ENCODE peak calls at places on chromosomes 13 and 19, in ten cellular contexts. X is NCI-H526 treated with DMSO at 0.1 percent for 48 hours; G is effector CD4-positive, alpha-beta T cell; M is mesothelial cell of epicardium; J is transverse colon; O is AG08395; L is stimulated activated CD4-positive, alpha-beta T cell treated with anti-CD3 and anti-CD28 coated beads, Interleukin-1b, Interleukin-23, amount 100 ng/mL, for 4 hours; S is astrocyte of the hippocampus; Y is LoVo; H is PC-9. P is an unnamed sample.

GRCh38 chr13:73138967-73139491 is 80.2 kb downstream of the KLF5 start:
- DNase-seq in X (no peak), G (no peak), M (no peak), J (peak; percentile 23), O (no peak), L (no peak), S (no peak), Y (peak; percentile 80), H (peak; percentile 97), P (no peak)

GRCh38 chr13:26961890-26962615 is 201.5 kb upstream of the GPR12 start:
- DNase-seq in X (no peak), G (no peak), M (no peak), J (peak; percentile 82), O (no peak), L (no peak), S (no peak), Y (no peak), H (no peak), P (no peak)

GRCh38 chr19:1728816-1729567 is 24.3 kb upstream of the ONECUT3 start:
- DNase-seq in X (no peak), G (no peak), M (no peak), J (no peak), O (no peak), L (no peak), S (no peak), Y (no peak), H (no peak), P (no peak)

GRCh38 chr13:99376132-99376531 is 68.9 kb upstream of the GPR183 start:
- DNase-seq in X (no peak), G (no peak), M (no peak), J (no peak), O (no peak), L (no peak), S (no peak), Y (no peak), H (no peak), P (no peak)

GRCh38 chr19:29571181-29571580 is 34.9 kb upstream of the POP4 start:
- DNase-seq in X (no peak), G (no peak), M (no peak), J (no peak), O (no peak), L (no peak), S (no peak), Y (no peak), H (no peak), P (no peak)

GRCh38 chr13:73970413-73971055 is 163.7 kb downstream of the KLF12 start:
- DNase-seq in X (no peak), G (no peak), M (no peak), J (no peak), O (no peak), L (no peak), S (peak; percentile 13), Y (no peak), H (no peak), P (no peak)

GRCh38 chr13:34207334-34207733 is 389.4 kb downstream of the RFC3 start:
- DNase-seq in X (no peak), G (no peak), M (no peak), J (no peak), O (peak; percentile 87), L (no peak), S (peak; percentile 86), Y (no peak), H (no peak), P (peak; percentile 73)

GRCh38 chr19:1239796-1240737 is 1.5 kb upstream of the ATP5F1D start:
- DNase-seq in X (peak; percentile 38), G (peak; percentile 93), M (peak; percentile 96), J (peak; percentile 88), O (peak; percentile 99), L (peak; percentile 94), S (peak; percentile 97), Y (peak; percentile 87), H (peak; percentile 43), P (peak; percentile 89)

GRCh38 chr19:32061304-32061703 is 284.1 kb upstream of the ZNF507 start:
- DNase-seq in X (no peak), G (no peak), M (no peak), J (no peak), O (no peak), L (no peak), S (peak; percentile 39), Y (no peak), H (no peak), P (no peak)

GRCh38 chr19:42290523-42291436 is 11.2 kb upstream of the PRR19 start:
- DNase-seq in X (no peak), G (peak; percentile 62), M (no peak), J (no peak), O (no peak), L (peak; percentile 45), S (no peak), Y (no peak), H (no peak), P (peak; percentile 77)

GRCh38 chr13:112690242-112690943 is 555 bp downstream of the ATP11A start:
- DNase-seq in X (no peak), G (no peak), M (no peak), J (peak; percentile 38), O (peak; percentile 38), L (peak; percentile 22), S (peak; percentile 60), Y (no peak), H (no peak), P (no peak)

GRCh38 chr13:88153353-88153752 is 482.2 kb downstream of the SLITRK5 start:
- DNase-seq in X (no peak), G (no peak), M (no peak), J (no peak), O (no peak), L (no peak), S (no peak), Y (no peak), H (no peak), P (no peak)

GRCh38 chr13:85287528-85287927 is 511.7 kb downstream of the SLITRK6 start:
- DNase-seq in X (no peak), G (no peak), M (no peak), J (no peak), O (no peak), L (no peak), S (no peak), Y (no peak), H (no peak), P (no peak)

GRCh38 chr13:31225998-31226675 is 26.4 kb downstream of the B3GLCT start:
- DNase-seq in X (no peak), G (no peak), M (no peak), J (no peak), O (no peak), L (no peak), S (no peak), Y (no peak), H (no peak), P (no peak)

GRCh38 chr13:78393286-78393685 is 210.1 kb downstream of the POU4F1 start:
- DNase-seq in X (no peak), G (no peak), M (no peak), J (no peak), O (no peak), L (no peak), S (no peak), Y (no peak), H (no peak), P (no peak)

GRCh38 chr13:74134777-74135305 is 637 bp upstream of the KLF12 start:
- DNase-seq in X (peak; percentile 74), G (peak; percentile 64), M (peak; percentile 39), J (peak; percentile 75), O (peak; percentile 38), L (peak; percentile 51), S (peak; percentile 81), Y (peak; percentile 50), H (no peak), P (peak; percentile 82)

GRCh38 chr13:96540656-96541055 is 450.7 kb downstream of the HS6ST3 start:
- DNase-seq in X (no peak), G (no peak), M (no peak), J (no peak), O (no peak), L (no peak), S (no peak), Y (no peak), H (no peak), P (peak; percentile 87)

GRCh38 chr13:72804301-72804700 is 22.4 kb downstream of the PIBF1 start:
- DNase-seq in X (no peak), G (no peak), M (no peak), J (no peak), O (no peak), L (no peak), S (no peak), Y (no peak), H (no peak), P (no peak)

GRCh38 chr13:54449922-54450321 is 1421.3 kb downstream of the OLFM4 start:
- DNase-seq in X (peak; percentile 44), G (no peak), M (no peak), J (no peak), O (no peak), L (no peak), S (peak; percentile 1), Y (no peak), H (no peak), P (peak; percentile 54)

GRCh38 chr19:48330012-48330681 is 4.8 kb downstream of the EMP3 start:
- DNase-seq in X (peak; percentile 79), G (peak; percentile 82), M (peak; percentile 54), J (peak; percentile 89), O (no peak), L (peak; percentile 66), S (peak; percentile 86), Y (peak; percentile 90), H (no peak), P (peak; percentile 97)

GRCh38 chr19:5130371-5131030 is 161.6 kb downstream of the KDM4B start:
- DNase-seq in X (no peak), G (peak; percentile 59), M (no peak), J (peak; percentile 52), O (no peak), L (peak; percentile 19), S (no peak), Y (no peak), H (no peak), P (no peak)

GRCh38 chr19:28914173-28914572 is 298.8 kb downstream of the UQCRFS1 start:
- DNase-seq in X (no peak), G (no peak), M (no peak), J (no peak), O (no peak), L (no peak), S (no peak), Y (no peak), H (no peak), P (no peak)

GRCh38 chr19:49339364-49340068 is 4.3 kb downstream of the CD37 start:
- DNase-seq in X (peak; percentile 66), G (no peak), M (peak; percentile 75), J (peak; percentile 84), O (peak; percentile 94), L (no peak), S (peak; percentile 95), Y (peak; percentile 15), H (no peak), P (peak; percentile 95)

GRCh38 chr13:43057653-43058317 is 34.4 kb downstream of the DNAJC15 start:
- DNase-seq in X (no peak), G (peak; percentile 53), M (no peak), J (no peak), O (no peak), L (no peak), S (peak; percentile 62), Y (peak; percentile 61), H (no peak), P (peak; percentile 22)

GRCh38 chr13:41939403-41939802 is 21.5 kb downstream of the VWA8 start:
- DNase-seq in X (no peak), G (no peak), M (no peak), J (no peak), O (no peak), L (no peak), S (no peak), Y (no peak), H (no peak), P (no peak)

GRCh38 chr19:55655648-55656040 is 809 bp downstream of the U2AF2 start:
- DNase-seq in X (no peak), G (no peak), M (no peak), J (no peak), O (no peak), L (no peak), S (no peak), Y (no peak), H (no peak), P (no peak)

GRCh38 chr19:1183543-1184172 is 9.6 kb upstream of the SBNO2 start:
- DNase-seq in X (no peak), G (no peak), M (no peak), J (peak; percentile 62), O (no peak), L (no peak), S (peak; percentile 83), Y (peak; percentile 79), H (peak; percentile 93), P (no peak)

GRCh38 chr13:113618455-113618854 is 33.9 kb downstream of the TFDP1 start:
- DNase-seq in X (no peak), G (no peak), M (no peak), J (no peak), O (no peak), L (no peak), S (no peak), Y (no peak), H (no peak), P (no peak)

P was measured in NCI-H82.